ENCODE peak calls at places on chromosomes 3 and 15, in six cellular contexts. One of them, this sample, is unnamed.

GRCh38 chr15:94141802-94142201 is 89.6 kb upstream of the MCTP2 start:
- DNase-seq in stimulated activated CD4-positive, alpha-beta T cell treated with anti-CD3 and anti-CD28 coated beads, Interleukin-1b, Interleukin-23, amount 100 ng/mL, for 24 hours: no peak
- DNase-seq in SIG-M5: no peak
- DNase-seq in HEK293T: no peak
- DNase-seq in kidney tubule cell: no peak
- DNase-seq in activated naive CD8-positive, alpha-beta T cell treated with anti-CD3 and anti-CD28 coated beads, Interleukin-2, amount 50 U/mL, for 24 hours: no peak
- DNase-seq in this sample: no peak

GRCh38 chr15:34647569-34648334 is 64.3 kb upstream of the GOLGA8B start:
- DNase-seq in stimulated activated CD4-positive, alpha-beta T cell treated with anti-CD3 and anti-CD28 coated beads, Interleukin-1b, Interleukin-23, amount 100 ng/mL, for 24 hours: no peak
- DNase-seq in SIG-M5: no peak
- DNase-seq in HEK293T: no peak
- DNase-seq in kidney tubule cell: no peak
- DNase-seq in activated naive CD8-positive, alpha-beta T cell treated with anti-CD3 and anti-CD28 coated beads, Interleukin-2, amount 50 U/mL, for 24 hours: no peak
- DNase-seq in this sample: no peak

GRCh38 chr3:165788531-165788930 is 48.7 kb downstream of the BCHE start:
- DNase-seq in stimulated activated CD4-positive, alpha-beta T cell treated with anti-CD3 and anti-CD28 coated beads, Interleukin-1b, Interleukin-23, amount 100 ng/mL, for 24 hours: no peak
- DNase-seq in SIG-M5: no peak
- DNase-seq in HEK293T: no peak
- DNase-seq in kidney tubule cell: no peak
- DNase-seq in activated naive CD8-positive, alpha-beta T cell treated with anti-CD3 and anti-CD28 coated beads, Interleukin-2, amount 50 U/mL, for 24 hours: no peak
- DNase-seq in this sample: no peak

GRCh38 chr3:168029705-168030104 is 66.0 kb downstream of the GOLIM4 start:
- DNase-seq in stimulated activated CD4-positive, alpha-beta T cell treated with anti-CD3 and anti-CD28 coated beads, Interleukin-1b, Interleukin-23, amount 100 ng/mL, for 24 hours: no peak
- DNase-seq in SIG-M5: no peak
- DNase-seq in HEK293T: no peak
- DNase-seq in kidney tubule cell: no peak
- DNase-seq in activated naive CD8-positive, alpha-beta T cell treated with anti-CD3 and anti-CD28 coated beads, Interleukin-2, amount 50 U/mL, for 24 hours: no peak
- DNase-seq in this sample: no peak

GRCh38 chr3:4380013-4380412 is 76.8 kb downstream of the SETMAR start:
- DNase-seq in stimulated activated CD4-positive, alpha-beta T cell treated with anti-CD3 and anti-CD28 coated beads, Interleukin-1b, Interleukin-23, amount 100 ng/mL, for 24 hours: no peak
- DNase-seq in SIG-M5: no peak
- DNase-seq in HEK293T: no peak
- DNase-seq in kidney tubule cell: no peak
- DNase-seq in activated naive CD8-positive, alpha-beta T cell treated with anti-CD3 and anti-CD28 coated beads, Interleukin-2, amount 50 U/mL, for 24 hours: no peak
- DNase-seq in this sample: no peak

GRCh38 chr3:120741320-120741719 is 996 bp downstream of the RABL3 start:
- DNase-seq in stimulated activated CD4-positive, alpha-beta T cell treated with anti-CD3 and anti-CD28 coated beads, Interleukin-1b, Interleukin-23, amount 100 ng/mL, for 24 hours: no peak
- DNase-seq in SIG-M5: no peak
- DNase-seq in HEK293T: no peak
- DNase-seq in kidney tubule cell: no peak
- DNase-seq in activated naive CD8-positive, alpha-beta T cell treated with anti-CD3 and anti-CD28 coated beads, Interleukin-2, amount 50 U/mL, for 24 hours: no peak
- DNase-seq in this sample: no peak

GRCh38 chr15:98142584-98142983 is 182.1 kb downstream of the ARRDC4 start:
- DNase-seq in stimulated activated CD4-positive, alpha-beta T cell treated with anti-CD3 and anti-CD28 coated beads, Interleukin-1b, Interleukin-23, amount 100 ng/mL, for 24 hours: no peak
- DNase-seq in SIG-M5: no peak
- DNase-seq in HEK293T: no peak
- DNase-seq in kidney tubule cell: no peak
- DNase-seq in activated naive CD8-positive, alpha-beta T cell treated with anti-CD3 and anti-CD28 coated beads, Interleukin-2, amount 50 U/mL, for 24 hours: no peak
- DNase-seq in this sample: no peak

GRCh38 chr3:178352300-178353021 is 183.8 kb upstream of the KCNMB2 start:
- DNase-seq in stimulated activated CD4-positive, alpha-beta T cell treated with anti-CD3 and anti-CD28 coated beads, Interleukin-1b, Interleukin-23, amount 100 ng/mL, for 24 hours: no peak
- DNase-seq in SIG-M5: no peak
- DNase-seq in HEK293T: no peak
- DNase-seq in kidney tubule cell: peak
- DNase-seq in activated naive CD8-positive, alpha-beta T cell treated with anti-CD3 and anti-CD28 coated beads, Interleukin-2, amount 50 U/mL, for 24 hours: no peak
- DNase-seq in this sample: peak

GRCh38 chr3:41684802-41685740 is 276.8 kb downstream of the ULK4 start:
- DNase-seq in stimulated activated CD4-positive, alpha-beta T cell treated with anti-CD3 and anti-CD28 coated beads, Interleukin-1b, Interleukin-23, amount 100 ng/mL, for 24 hours: no peak
- DNase-seq in SIG-M5: no peak
- DNase-seq in HEK293T: no peak
- DNase-seq in kidney tubule cell: peak
- DNase-seq in activated naive CD8-positive, alpha-beta T cell treated with anti-CD3 and anti-CD28 coated beads, Interleukin-2, amount 50 U/mL, for 24 hours: no peak
- DNase-seq in this sample: peak

GRCh38 chr15:98308117-98308516 is 340.2 kb upstream of the IGF1R start:
- DNase-seq in stimulated activated CD4-positive, alpha-beta T cell treated with anti-CD3 and anti-CD28 coated beads, Interleukin-1b, Interleukin-23, amount 100 ng/mL, for 24 hours: no peak
- DNase-seq in SIG-M5: no peak
- DNase-seq in HEK293T: no peak
- DNase-seq in kidney tubule cell: no peak
- DNase-seq in activated naive CD8-positive, alpha-beta T cell treated with anti-CD3 and anti-CD28 coated beads, Interleukin-2, amount 50 U/mL, for 24 hours: no peak
- DNase-seq in this sample: no peak

GRCh38 chr3:141273700-141274410 is 42.2 kb downstream of the PXYLP1 start:
- DNase-seq in stimulated activated CD4-positive, alpha-beta T cell treated with anti-CD3 and anti-CD28 coated beads, Interleukin-1b, Interleukin-23, amount 100 ng/mL, for 24 hours: no peak
- DNase-seq in SIG-M5: no peak
- DNase-seq in HEK293T: no peak
- DNase-seq in kidney tubule cell: peak
- DNase-seq in activated naive CD8-positive, alpha-beta T cell treated with anti-CD3 and anti-CD28 coated beads, Interleukin-2, amount 50 U/mL, for 24 hours: no peak
- DNase-seq in this sample: no peak

GRCh38 chr3:81936817-81937216 is 175.4 kb upstream of the GBE1 start:
- DNase-seq in stimulated activated CD4-positive, alpha-beta T cell treated with anti-CD3 and anti-CD28 coated beads, Interleukin-1b, Interleukin-23, amount 100 ng/mL, for 24 hours: no peak
- DNase-seq in SIG-M5: no peak
- DNase-seq in HEK293T: no peak
- DNase-seq in kidney tubule cell: no peak
- DNase-seq in activated naive CD8-positive, alpha-beta T cell treated with anti-CD3 and anti-CD28 coated beads, Interleukin-2, amount 50 U/mL, for 24 hours: no peak
- DNase-seq in this sample: no peak

GRCh38 chr15:61393949-61394348 is 164.8 kb upstream of the RORA start:
- DNase-seq in stimulated activated CD4-positive, alpha-beta T cell treated with anti-CD3 and anti-CD28 coated beads, Interleukin-1b, Interleukin-23, amount 100 ng/mL, for 24 hours: no peak
- DNase-seq in SIG-M5: no peak
- DNase-seq in HEK293T: no peak
- DNase-seq in kidney tubule cell: no peak
- DNase-seq in activated naive CD8-positive, alpha-beta T cell treated with anti-CD3 and anti-CD28 coated beads, Interleukin-2, amount 50 U/mL, for 24 hours: no peak
- DNase-seq in this sample: no peak

GRCh38 chr3:148146947-148147346 is 550.8 kb upstream of the AGTR1 start:
- DNase-seq in stimulated activated CD4-positive, alpha-beta T cell treated with anti-CD3 and anti-CD28 coated beads, Interleukin-1b, Interleukin-23, amount 100 ng/mL, for 24 hours: no peak
- DNase-seq in SIG-M5: no peak
- DNase-seq in HEK293T: no peak
- DNase-seq in kidney tubule cell: no peak
- DNase-seq in activated naive CD8-positive, alpha-beta T cell treated with anti-CD3 and anti-CD28 coated beads, Interleukin-2, amount 50 U/mL, for 24 hours: no peak
- DNase-seq in this sample: no peak

GRCh38 chr15:67050522-67051087 is 14.8 kb upstream of the SMAD3 start:
- DNase-seq in stimulated activated CD4-positive, alpha-beta T cell treated with anti-CD3 and anti-CD28 coated beads, Interleukin-1b, Interleukin-23, amount 100 ng/mL, for 24 hours: no peak
- DNase-seq in SIG-M5: no peak
- DNase-seq in HEK293T: no peak
- DNase-seq in kidney tubule cell: no peak
- DNase-seq in activated naive CD8-positive, alpha-beta T cell treated with anti-CD3 and anti-CD28 coated beads, Interleukin-2, amount 50 U/mL, for 24 hours: no peak
- DNase-seq in this sample: no peak

This sample was measured in ACHN.